ENCODE peak calls at places on chromosomes 1 and 21, in five cellular contexts. I is NCI-H460, T is GM19239, L is heart right ventricle, Y is AG04450. J is an unnamed sample.

GRCh38 chr1:184283999-184284398 is 102.8 kb upstream of the C1orf21 start:
- DNase-seq in I (no peak), T (no peak), L (peak), Y (peak), J (no peak)

GRCh38 chr1:238323483-238323882 is 432.8 kb upstream of the ZP4 start:
- DNase-seq in I (no peak), T (no peak), L (no peak), Y (no peak), J (no peak)

GRCh38 chr1:94769551-94769950 is 50.6 kb upstream of the SLC44A3 start:
- DNase-seq in I (no peak), T (no peak), L (no peak), Y (no peak), J (no peak)

GRCh38 chr21:46634427-46634826 is 1.0 kb upstream of the PRMT2 start:
- DNase-seq in I (no peak), T (no peak), L (no peak), Y (no peak), J (no peak)

GRCh38 chr1:247962911-247963588 is 2.0 kb upstream of the OR2AK2 start:
- DNase-seq in I (no peak), T (no peak), L (no peak), Y (no peak), J (no peak)

GRCh38 chr1:200306954-200307754 is 102.7 kb downstream of the ZNF281 start:
- DNase-seq in I (peak), T (peak), L (peak), Y (no peak), J (peak)

GRCh38 chr1:153122831-153123421 is 9.6 kb upstream of the SPRR2F start:
- DNase-seq in I (no peak), T (no peak), L (no peak), Y (no peak), J (no peak)

GRCh38 chr1:17053071-17053684 is 654 bp downstream of the SDHB start:
- DNase-seq in I (no peak), T (no peak), L (no peak), Y (no peak), J (no peak)

GRCh38 chr1:153544453-153545066 is 1.0 kb downstream of the S100A4 start:
- DNase-seq in I (no peak), T (no peak), L (no peak), Y (no peak), J (no peak)

J was measured in glomerular endothelial cell.